ENCODE peak calls at places on chromosome 18, in five cellular contexts. Q is RWPE1, N is breast epithelium, J is foreskin keratinocyte, A is heart left ventricle. T is an unnamed sample.

GRCh38 chr18:35949903-35950627 is 22.4 kb upstream of the RMP24 start:
- DNase-seq in A (peak; percentile 59), J (peak; percentile 47), N (no peak), Q (no peak), T (no peak)

GRCh38 chr18:46296656-46297055 is 192.5 kb downstream of the HAUS1 start:
- DNase-seq in N (no peak), Q (no peak), J (no peak), A (no peak), T (no peak)

GRCh38 chr18:76487076-76487475 is 8.0 kb downstream of the ZNF516 start:
- DNase-seq in J (no peak), Q (no peak), N (no peak), A (no peak), T (no peak)

GRCh38 chr18:12921178-12921577 is 26.6 kb upstream of the SEH1L start:
- DNase-seq in J (no peak), N (no peak), A (no peak), Q (no peak), T (no peak)

GRCh38 chr18:26874283-26874682 is 8.8 kb upstream of the AQP4 start:
- DNase-seq in Q (no peak), N (no peak), A (no peak), J (no peak), T (no peak)

GRCh38 chr18:75088021-75088506 is 120.9 kb downstream of the PTGR3 start:
- DNase-seq in Q (no peak), J (no peak), N (no peak), A (no peak), T (no peak)

GRCh38 chr18:9743200-9744016 is 35.3 kb downstream of the RAB31 start:
- DNase-seq in Q (peak; percentile 92), A (no peak), N (peak; percentile 50), J (peak; percentile 83), T (peak; percentile 87)

GRCh38 chr18:23456835-23457234 is 3.7 kb downstream of the RIOK3 start:
- DNase-seq in J (no peak), A (no peak), N (no peak), Q (no peak), T (no peak)

GRCh38 chr18:4119813-4120212 is 335.3 kb downstream of the DLGAP1 start:
- DNase-seq in Q (no peak), J (no peak), N (no peak), A (no peak), T (no peak)

GRCh38 chr18:13356032-13356431 is 137.5 kb downstream of the LDLRAD4 start:
- DNase-seq in J (no peak), Q (no peak), A (no peak), N (no peak), T (no peak)

GRCh38 chr18:53380063-53380639 is 844.3 kb downstream of the MBD2 start:
- DNase-seq in N (no peak), A (no peak), Q (peak; percentile 0), J (peak; percentile 0), T (peak; percentile 1)

GRCh38 chr18:69968073-69968472 is 20.4 kb upstream of the CD226 start:
- DNase-seq in A (no peak), J (no peak), Q (no peak), N (no peak), T (no peak)

GRCh38 chr18:41753826-41754225 is 201.2 kb upstream of the PIK3C3 start:
- DNase-seq in A (no peak), J (peak; percentile 50), N (no peak), Q (no peak), T (no peak)

GRCh38 chr18:9714832-9715343 is 6.8 kb downstream of the RAB31 start:
- DNase-seq in J (no peak), A (no peak), N (no peak), Q (no peak), T (no peak)

GRCh38 chr18:44691148-44691925 is 10.6 kb downstream of the SETBP1 start:
- DNase-seq in Q (no peak), J (no peak), A (no peak), N (no peak), T (no peak)

GRCh38 chr18:75811156-75811555 is 383.7 kb upstream of the SMIM21 start:
- DNase-seq in A (no peak), N (no peak), Q (no peak), J (no peak), T (no peak)

GRCh38 chr18:9852266-9853081 is 33.3 kb upstream of the TXNDC2 start:
- DNase-seq in J (no peak), N (no peak), A (no peak), Q (no peak), T (no peak)

GRCh38 chr18:35122586-35123224 is 81.5 kb downstream of the MAPRE2 start:
- DNase-seq in J (peak; percentile 5), Q (no peak), N (no peak), A (peak; percentile 51), T (no peak)

GRCh38 chr18:57091231-57091630 is 55.7 kb upstream of the BOD1L2 start:
- DNase-seq in A (no peak), Q (no peak), J (no peak), N (no peak), T (no peak)

GRCh38 chr18:36399055-36399454 is 101.5 kb downstream of the FHOD3 start:
- DNase-seq in A (no peak), Q (no peak), N (no peak), J (no peak), T (no peak)

GRCh38 chr18:48213791-48214190 is 195.4 kb downstream of the ZBTB7C start:
- DNase-seq in J (no peak), Q (no peak), N (peak; percentile 2), A (no peak), T (no peak)

DNA sequence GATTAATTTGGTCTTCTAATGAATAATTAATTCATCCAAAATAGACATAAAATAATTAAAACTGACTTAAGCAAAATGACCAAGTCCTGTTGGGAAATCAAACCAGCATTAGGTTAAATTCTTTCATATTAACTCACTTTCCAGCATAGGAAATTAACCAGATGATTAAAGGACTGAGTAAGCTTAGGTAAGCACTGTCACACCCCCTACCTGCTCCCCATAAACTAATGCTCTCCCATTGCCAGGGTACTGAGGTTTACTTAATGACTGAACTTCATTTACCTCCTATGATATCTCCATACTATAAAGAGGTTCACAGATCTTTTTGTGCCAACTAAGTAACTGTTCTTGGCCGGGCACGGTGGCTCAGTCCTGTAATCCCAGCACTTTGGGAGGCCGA is 13.7 kb downstream of the DSC2 start:
- DNase-seq in N (no peak), J (no peak), Q (no peak), A (no peak), T (no peak)
- H3K27ac ChIP-seq in N (no peak overlapping the region), J (no peak overlapping the region), Q (no peak overlapping the region), A (no peak overlapping the region), T (peak overlapping the region; percentile 14)

GRCh38 chr18:63183263-63183662 is 136.3 kb downstream of the BCL2 start:
- DNase-seq in J (no peak), Q (no peak), N (no peak), A (no peak), T (no peak)
- H3K27ac ChIP-seq in J (no peak overlapping the region), Q (no peak overlapping the region), N (peak overlapping the region; percentile 16), A (no peak overlapping the region), T (no peak overlapping the region)

GRCh38 chr18:58928401-58928800 is 63.7 kb downstream of the ZNF532 start:
- DNase-seq in Q (no peak), N (no peak), A (no peak), J (no peak), T (no peak)
- H3K27ac ChIP-seq in Q (no peak overlapping the region), N (no peak overlapping the region), A (peak overlapping the region; percentile 45), J (no peak overlapping the region), T (no peak overlapping the region)

GRCh38 chr18:55419132-55419938 is 168.7 kb downstream of the TCF4 start:
- DNase-seq in J (no peak), A (no peak), N (no peak), Q (no peak), T (no peak)

GRCh38 chr18:55421612-55422381 is 166.2 kb downstream of the TCF4 start:
- DNase-seq in A (peak; percentile 39), J (peak; percentile 65), Q (peak; percentile 18), N (no peak), T (peak; percentile 16)

GRCh38 chr18:55420977-55421611 is 166.9 kb downstream of the TCF4 start:
- DNase-seq in A (no peak), N (no peak), J (no peak), Q (no peak), T (no peak)

GRCh38 chr18:55419939-55420664 is 167.9 kb downstream of the TCF4 start:
- DNase-seq in Q (no peak), N (no peak), J (no peak), A (no peak), T (no peak)

DNA sequence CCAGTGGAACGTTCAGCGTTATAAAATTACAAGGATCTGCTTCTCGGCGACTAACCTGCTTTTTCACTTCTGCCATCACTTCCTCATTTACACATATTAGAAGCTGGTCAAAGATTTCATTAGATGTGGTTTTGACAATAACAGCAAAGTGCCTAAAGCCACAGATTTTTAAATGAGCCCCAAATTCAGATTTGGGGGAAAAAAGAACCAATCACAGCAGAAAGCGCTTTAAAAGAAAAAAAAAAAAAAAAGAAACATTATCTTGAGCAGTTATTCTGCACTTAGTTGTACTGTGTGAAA is 167.4 kb downstream of the TCF4 start:
- DNase-seq in J (no peak), A (no peak), Q (no peak), N (no peak), T (no peak)
- H3K27ac ChIP-seq in J (no peak overlapping the region), A (peak overlapping the region; percentile 84), Q (no peak overlapping the region), N (peak overlapping the region; percentile 82), T (no peak overlapping the region)

T was measured in epithelial cell of prostate.